ENCODE peak calls at places on chromosomes 2 and 18, in four cellular contexts. O, C, L and Z are unnamed samples.

GRCh38 chr18:56517181-56517580 is 121.2 kb downstream of the TXNL1 start:
- DNase-seq in O (no peak), C (no peak), L (no peak), Z (no peak)

GRCh38 chr2:28150211-28150879 is 242.3 kb upstream of the FOSL2 start:
- DNase-seq in O (no peak), C (no peak), L (no peak), Z (no peak)

GRCh38 chr18:54835944-54836343 is 7.7 kb downstream of the RAB27B start:
- DNase-seq in O (no peak), C (no peak), L (no peak), Z (no peak)

GRCh38 chr2:147636238-147636887 is 208.5 kb upstream of the ACVR2A start:
- DNase-seq in O (no peak), C (no peak), L (no peak), Z (no peak)

GRCh38 chr2:64623232-64623879 is 30.4 kb downstream of the SERTAD2 start:
- DNase-seq in O (no peak), C (no peak), L (no peak), Z (no peak)

GRCh38 chr2:129912871-129913694 is 66.4 kb upstream of the RAB6C start:
- DNase-seq in O (no peak), C (no peak), L (no peak), Z (no peak)

GRCh38 chr2:132937629-132938028 is 267.6 kb upstream of the LYPD1 start:
- DNase-seq in O (no peak), C (no peak), L (no peak), Z (no peak)

GRCh38 chr2:179636995-179637394 is 224.4 kb downstream of the ZNF385B start:
- DNase-seq in O (no peak), C (no peak), L (no peak), Z (no peak)

GRCh38 chr2:85905187-85905666 is 16.4 kb upstream of the ST3GAL5 start:
- DNase-seq in O (no peak), C (no peak), L (no peak), Z (no peak)

GRCh38 chr18:48732767-48733424 is 194.1 kb downstream of the CTIF start:
- DNase-seq in O (no peak), C (no peak), L (peak; percentile 33), Z (no peak)

GRCh38 chr2:29848566-29849310 is 72.6 kb downstream of the ALK start:
- DNase-seq in O (no peak), C (no peak), L (no peak), Z (no peak)

GRCh38 chr2:207706936-207707860 is 4.2 kb upstream of the CCNYL1 start:
- DNase-seq in O (no peak), C (no peak), L (no peak), Z (no peak)

GRCh38 chr2:12061317-12061716 is 314.9 kb downstream of the LPIN1 start:
- DNase-seq in O (no peak), C (no peak), L (no peak), Z (no peak)

GRCh38 chr2:97693476-97693875 is 19.9 kb upstream of the ZAP70 start:
- DNase-seq in O (no peak), C (no peak), L (no peak), Z (no peak)

GRCh38 chr2:97691166-97691565 is 21.7 kb downstream of the C2orf92 start:
- DNase-seq in O (peak; percentile 77), C (no peak), L (no peak), Z (no peak)

GRCh38 chr2:97688062-97688827 is 18.7 kb downstream of the C2orf92 start:
- DNase-seq in O (no peak), C (no peak), L (no peak), Z (no peak)
- TF ChIP-seq FOXJ3 in O (no peak), C (no peak), L (no peak), Z (no peak)

GRCh38 chr2:236643480-236643879 is 73.9 kb downstream of the ACKR3 start:
- DNase-seq in O (no peak), C (no peak), L (no peak), Z (no peak)
- TF ChIP-seq FOXJ3 in O (no peak), C (no peak), L (no peak), Z (no peak)

GRCh38 chr18:23353459-23353858 is 99.6 kb upstream of the RIOK3 start:
- DNase-seq in O (no peak), C (no peak), L (no peak), Z (no peak)
- TF ChIP-seq FOXJ3 in O (no peak), C (no peak), L (no peak), Z (no peak)

DNA sequence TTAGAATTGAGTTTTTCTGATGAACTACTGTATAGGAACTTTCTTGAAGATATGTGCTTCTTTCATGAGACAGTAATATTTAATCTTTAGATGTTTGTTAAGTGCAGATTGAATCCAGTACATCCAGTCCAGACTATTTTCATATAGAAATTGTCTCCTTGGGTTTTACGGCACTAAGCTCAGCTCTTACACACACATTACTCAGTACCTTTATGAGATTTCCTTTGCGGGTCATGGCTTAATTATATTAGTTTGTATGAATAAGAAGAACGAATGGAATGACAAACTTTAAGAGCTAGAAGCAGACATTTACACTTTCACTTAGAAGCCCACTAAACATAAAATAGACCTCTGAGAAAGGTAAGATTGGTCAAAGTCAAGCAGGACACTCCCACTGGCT is 223.3 kb upstream of the THUMPD2 start:
- DNase-seq in O (no peak), C (no peak), L (no peak), Z (no peak)
- TF ChIP-seq FOXJ3 in O (no peak), C (no peak), L (no peak), Z (no peak)

DNA sequence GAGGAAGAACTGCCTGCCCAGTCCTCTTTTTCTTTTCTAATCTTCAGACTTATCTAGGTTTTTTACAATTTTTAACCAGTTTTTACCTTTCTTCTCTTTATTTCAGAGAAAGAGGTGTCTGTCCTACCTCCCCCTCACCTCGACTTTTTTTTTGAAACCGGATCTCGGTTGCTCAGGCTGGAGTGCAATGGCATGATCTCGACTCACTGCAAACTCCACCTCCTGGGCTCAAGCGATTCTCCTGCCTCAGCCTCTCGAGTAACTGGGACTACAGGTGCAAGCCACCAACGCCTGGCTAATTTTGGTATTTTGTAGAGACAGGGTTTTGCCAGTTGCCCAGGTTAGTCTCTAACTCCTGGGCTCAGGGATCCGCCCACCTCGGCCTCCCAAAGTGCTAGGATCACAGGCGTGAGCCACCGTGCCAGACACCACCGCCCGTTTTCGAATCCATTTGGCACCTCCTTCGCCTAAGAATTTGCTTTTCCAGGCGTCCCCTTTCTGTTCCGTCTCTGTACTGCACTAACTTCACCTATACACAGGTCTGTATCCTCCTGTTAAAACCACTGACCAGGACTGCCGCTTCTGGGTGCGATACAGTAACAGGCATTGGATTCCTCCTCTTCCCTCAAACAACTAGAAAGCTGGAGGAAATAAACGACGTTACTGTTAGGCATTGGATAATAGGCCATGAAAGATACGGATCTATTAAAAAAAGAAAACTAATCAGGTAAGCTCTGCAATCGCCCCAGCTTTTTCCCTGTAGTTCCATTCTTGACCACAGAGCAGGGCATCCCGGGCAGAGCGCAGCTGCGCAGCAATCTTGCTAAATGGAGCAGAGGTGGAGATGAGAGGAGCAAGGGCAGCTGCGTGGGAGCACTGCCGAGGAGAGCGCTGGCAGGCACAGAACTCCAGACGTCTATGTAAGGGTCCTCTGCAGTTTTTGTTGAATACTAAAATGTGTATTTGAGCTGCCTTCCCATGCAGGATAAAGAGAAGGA is 69.9 kb downstream of the ZC3H6 start:
- DNase-seq in O (no peak), C (peak; percentile 20), L (peak; percentile 17), Z (no peak)
- TF ChIP-seq FOXJ3 in O (no peak), C (no peak), L (no peak), Z (no peak)

GRCh38 chr2:200104015-200104414 is 148.6 kb downstream of the MAIP1 start:
- DNase-seq in O (no peak), C (no peak), L (no peak), Z (no peak)

GRCh38 chr2:200099271-200099670 is 143.9 kb downstream of the MAIP1 start:
- DNase-seq in O (no peak), C (no peak), L (no peak), Z (no peak)

GRCh38 chr2:200102971-200103370 is 147.6 kb downstream of the MAIP1 start:
- DNase-seq in O (no peak), C (no peak), L (no peak), Z (no peak)

GRCh38 chr2:200100027-200100426 is 144.6 kb downstream of the MAIP1 start:
- DNase-seq in O (no peak), C (no peak), L (no peak), Z (no peak)

DNA sequence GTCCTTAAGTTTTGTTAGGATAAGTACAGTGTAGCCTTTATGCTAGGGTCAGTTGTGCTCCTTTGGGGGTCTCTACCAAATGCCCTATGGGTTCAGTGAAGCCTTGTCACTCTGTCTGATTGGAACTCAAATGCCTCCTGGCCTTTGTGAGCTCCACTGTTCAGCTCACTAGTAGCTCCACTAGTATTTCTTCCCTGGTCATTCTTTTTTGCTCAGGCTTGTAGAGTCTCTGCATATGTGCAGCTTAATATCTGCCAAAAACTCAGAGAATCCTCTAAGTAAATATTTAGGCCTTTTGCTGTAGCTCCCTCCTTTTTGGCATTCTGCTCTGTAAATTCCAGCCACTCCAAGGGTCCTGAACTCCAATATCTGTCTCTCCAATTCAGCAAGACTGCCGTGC is 146.5 kb downstream of the MAIP1 start:
- DNase-seq in O (no peak), C (no peak), L (no peak), Z (no peak)
- TF ChIP-seq FOXJ3 in O (no peak), C (no peak), L (no peak), Z (no peak)

GRCh38 chr2:126784045-126784444 is 114.6 kb upstream of the TEX51 start:
- DNase-seq in O (no peak), C (no peak), L (no peak), Z (no peak)
- TF ChIP-seq FOXJ3 in O (no peak), C (no peak), L (no peak), Z (no peak)

GRCh38 chr2:238239872-238240760 is at the start of gene HES6:
- DNase-seq in O (peak; percentile 90), C (peak; percentile 82), L (peak; percentile 90), Z (peak; percentile 98)
- TF ChIP-seq FOXJ3 in O (no peak), C (no peak), L (no peak), Z (no peak)

DNA sequence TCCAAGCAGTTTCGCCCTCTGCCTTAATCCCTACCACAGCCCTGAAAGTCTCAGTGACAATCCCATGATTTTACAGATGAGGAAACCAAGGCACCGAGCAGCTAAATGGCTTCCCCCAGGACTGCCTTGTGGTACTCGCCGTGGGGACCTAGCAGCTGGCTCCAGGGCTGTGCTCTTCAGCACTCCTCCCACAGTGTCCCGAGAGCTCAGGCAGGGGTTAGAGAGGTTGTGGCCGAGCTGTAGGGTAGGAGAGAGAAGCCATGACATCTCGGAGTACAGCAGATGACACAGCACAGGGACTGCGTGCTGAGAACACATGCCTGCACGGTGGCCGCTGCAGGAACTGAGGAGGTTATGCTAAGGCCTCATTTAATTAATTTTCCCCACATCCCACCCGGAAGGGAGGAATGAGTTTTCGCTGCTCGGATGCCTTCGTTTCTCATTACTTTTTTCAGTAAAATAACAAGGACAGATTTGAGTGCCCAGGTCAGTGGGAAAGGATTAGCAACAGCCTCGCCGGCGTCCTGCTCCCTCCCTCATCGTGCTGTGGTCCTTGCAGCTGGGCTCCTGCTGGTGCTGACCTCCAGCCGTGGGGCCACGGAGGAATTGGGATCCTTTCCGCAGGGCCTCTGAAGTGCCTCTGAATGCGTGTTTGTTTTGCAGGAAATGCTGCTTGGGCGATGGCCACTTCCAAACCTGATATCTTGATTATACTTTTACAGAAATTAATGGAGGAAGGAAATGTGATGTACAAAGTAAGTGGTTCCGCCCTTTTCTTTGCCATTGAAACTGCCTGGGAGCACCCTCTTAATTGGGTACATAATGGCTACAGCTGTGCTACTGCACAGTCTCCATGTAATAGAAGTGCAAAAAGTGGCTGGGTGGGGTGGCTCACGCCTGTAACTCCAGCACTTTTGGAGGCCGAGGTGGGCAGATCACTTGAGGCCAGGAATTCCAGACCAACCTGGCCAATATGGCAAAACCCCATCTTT is 61.2 kb downstream of the WDSUB1 start:
- DNase-seq in O (no peak), C (no peak), L (no peak), Z (no peak)
- TF ChIP-seq FOXJ3 in O (no peak), C (no peak), L (no peak), Z (no peak)